ENCODE peak calls at places on chromosomes 4 and X, in seven cellular contexts. B is HCT116, L is OCI-LY7, K is SK-N-SH, U is neural progenitor cell, Q is PC-3, G is hepatocyte. Y is an unnamed sample.
A peak's percentile ranks its signal among the peaks of the same experiment; 100 is the strongest.

GRCh38 chrX:115362334-115363095 is 73.0 kb downstream of the LUZP4 start:
- DNase-seq in L (no peak), G (no peak), U (no peak), Q (no peak), B (no peak), K (no peak), Y (peak; percentile 20)

GRCh38 chr4:48261288-48261687 is 8.3 kb downstream of the TEC start:
- DNase-seq in L (no peak), G (no peak), K (no peak), U (no peak), B (no peak), Q (no peak), Y (no peak)

GRCh38 chrX:121308276-121308805 is 260.9 kb downstream of the GLUD2 start:
- DNase-seq in K (peak; percentile 1), G (peak; percentile 47), U (peak; percentile 56), Q (peak; percentile 51), B (peak; percentile 10), L (peak; percentile 45), Y (peak; percentile 81)

GRCh38 chrX:9681011-9681410 is 84.6 kb downstream of the GPR143 start:
- DNase-seq in U (no peak), G (no peak), Q (no peak), K (no peak), B (no peak), L (no peak), Y (no peak)

GRCh38 chr4:185280608-185281007 is 71.2 kb downstream of the SNX25 start:
- DNase-seq in B (no peak), L (no peak), Q (no peak), G (no peak), K (no peak), U (no peak), Y (no peak)

GRCh38 chr4:112857461-112857860 is 192.0 kb upstream of the ANK2 start:
- DNase-seq in Q (peak; percentile 69), K (no peak), L (no peak), U (no peak), G (peak; percentile 61), B (peak; percentile 48), Y (peak; percentile 94)

GRCh38 chr4:34105311-34105710 is 2139.0 kb downstream of the ARAP2 start:
- DNase-seq in Q (no peak), U (no peak), G (no peak), K (no peak), L (no peak), B (no peak), Y (peak; percentile 13)

GRCh38 chr4:4859799-4860380 is 425 bp downstream of the MSX1 start:
- DNase-seq in B (no peak), G (peak; percentile 28), Q (no peak), L (no peak), U (peak; percentile 43), K (peak; percentile 71), Y (peak; percentile 66)

GRCh38 chr4:37441231-37442061 is 196.9 kb downstream of the NWD2 start:
- DNase-seq in U (no peak), Q (peak; percentile 78), L (no peak), K (no peak), G (peak; percentile 84), B (peak; percentile 84), Y (no peak)

GRCh38 chrX:136170109-136170800 is 22.9 kb downstream of the FHL1 start:
- DNase-seq in K (no peak), G (peak; percentile 16), U (no peak), Q (no peak), B (no peak), L (no peak), Y (peak; percentile 67)

GRCh38 chr4:76738081-76738931 is 159.6 kb downstream of the SOWAHB start:
- DNase-seq in Q (no peak), K (no peak), U (no peak), L (no peak), B (no peak), G (peak; percentile 34), Y (peak; percentile 94)

GRCh38 chr4:155657169-155657568 is 9.5 kb upstream of the GUCY1A1 start:
- DNase-seq in U (no peak), L (no peak), K (no peak), G (no peak), Q (no peak), B (no peak), Y (peak; percentile 14)

GRCh38 chr4:81030617-81031388 is at the start of gene BMP3:
- DNase-seq in U (peak; percentile 74), L (peak; percentile 72), Q (peak; percentile 54), K (no peak), B (no peak), G (peak; percentile 40), Y (peak; percentile 52)

DNA sequence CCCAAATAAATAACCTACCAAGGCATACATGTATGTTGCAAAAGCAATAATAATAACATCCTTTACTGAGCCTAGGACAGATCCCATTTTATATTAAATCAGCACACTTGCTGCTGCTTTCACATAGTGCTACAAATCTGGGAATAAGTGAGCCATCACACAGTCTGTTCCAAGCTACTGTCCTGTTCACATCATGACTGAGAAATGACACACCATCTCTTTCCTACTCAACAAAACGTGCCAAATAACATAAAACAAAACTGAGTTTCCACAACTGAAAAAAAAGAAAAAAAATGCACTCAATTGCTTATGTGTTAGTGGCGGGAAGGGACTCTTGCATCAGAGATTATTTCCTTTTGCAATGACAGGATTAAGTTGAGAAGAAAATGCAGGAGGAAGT is 109.0 kb downstream of the SHROOM4 start:
- DNase-seq in K (no peak), L (no peak), Q (no peak), G (no peak), B (no peak), U (no peak), Y (peak; percentile 58)
- TF ChIP-seq EZH2phosphoT487 in K (no peak), L (no peak), Q (no peak), G (no peak), B (no peak), U (no peak), Y (no peak)

GRCh38 chr4:118833192-118833820 is 2.6 kb downstream of the SEC24D start:
- DNase-seq in G (no peak), K (no peak), Q (peak; percentile 35), B (no peak), L (no peak), U (no peak), Y (no peak)
- H3K4me2 ChIP-seq in G (peak overlapping the region; percentile 75), K (peak overlapping the region; percentile 84), Q (peak overlapping the region; percentile 89), B (no peak overlapping the region), L (peak overlapping the region; percentile 97), U (no peak overlapping the region), Y (peak overlapping the region; percentile 99)

GRCh38 chrX:119189586-119189985 is 46.5 kb upstream of the PGRMC1 start:
- DNase-seq in K (no peak), G (peak; percentile 8), U (no peak), L (no peak), B (no peak), Q (no peak), Y (peak; percentile 76)

GRCh38 chrX:119190251-119190651 is 45.8 kb upstream of the PGRMC1 start:
- DNase-seq in L (no peak), G (no peak), K (no peak), B (no peak), U (no peak), Q (no peak), Y (peak; percentile 37)

GRCh38 chrX:119190736-119191282 is 45.3 kb upstream of the PGRMC1 start:
- DNase-seq in U (no peak), L (no peak), B (no peak), G (peak; percentile 42), Q (no peak), K (no peak), Y (peak; percentile 78)

GRCh38 chrX:119189115-119189514 is 47.0 kb upstream of the PGRMC1 start:
- DNase-seq in G (no peak), U (no peak), B (no peak), K (no peak), L (no peak), Q (peak; percentile 20), Y (no peak)

GRCh38 chrX:119194631-119195030 is 41.5 kb upstream of the PGRMC1 start:
- DNase-seq in L (no peak), U (peak; percentile 2), Q (peak; percentile 32), K (no peak), G (peak; percentile 19), B (no peak), Y (peak; percentile 54)
- TF ChIP-seq EZH2phosphoT487 in L (no peak), U (no peak), Q (no peak), K (no peak), G (no peak), B (no peak), Y (no peak)

GRCh38 chr4:7960790-7961655 is 21.4 kb upstream of the AFAP1 start:
- DNase-seq in K (peak; percentile 26), U (no peak), B (no peak), L (no peak), G (peak; percentile 80), Q (peak; percentile 37), Y (peak; percentile 98)
- H3K4me2 ChIP-seq in K (peak overlapping the region; percentile 57), U (no peak overlapping the region), B (no peak overlapping the region), L (peak overlapping the region; percentile 9), G (peak overlapping the region; percentile 7), Q (no peak overlapping the region), Y (peak overlapping the region; percentile 61)

GRCh38 chr4:12674184-12674583 is 810.0 kb downstream of the RAB28 start:
- DNase-seq in G (no peak), B (no peak), U (no peak), K (no peak), Q (no peak), L (no peak), Y (no peak)

GRCh38 chr4:12679217-12679616 is 804.9 kb downstream of the RAB28 start:
- DNase-seq in L (peak; percentile 2), B (peak; percentile 2), G (no peak), Q (peak; percentile 1), U (no peak), K (peak; percentile 0), Y (peak; percentile 2)
- TF ChIP-seq EZH2phosphoT487 in L (no peak), B (no peak), G (no peak), Q (no peak), U (no peak), K (no peak), Y (no peak)

GRCh38 chr4:142547974-142548373 is 298.1 kb downstream of the INPP4B start:
- DNase-seq in L (no peak), Q (no peak), K (no peak), U (no peak), B (no peak), G (no peak), Y (peak; percentile 80)

GRCh38 chr4:142549248-142549647 is 296.9 kb downstream of the INPP4B start:
- DNase-seq in B (no peak), U (no peak), G (no peak), K (no peak), Q (peak; percentile 68), L (no peak), Y (no peak)

GRCh38 chr4:142550955-142551354 is 295.1 kb downstream of the INPP4B start:
- DNase-seq in Q (peak; percentile 37), B (peak; percentile 12), K (no peak), L (no peak), U (no peak), G (no peak), Y (peak; percentile 18)

GRCh38 chr4:142549726-142550463 is 296.2 kb downstream of the INPP4B start:
- DNase-seq in L (no peak), Q (peak; percentile 96), K (no peak), U (no peak), G (peak; percentile 37), B (peak; percentile 97), Y (peak; percentile 91)

GRCh38 chr4:142548491-142548890 is 297.6 kb downstream of the INPP4B start:
- DNase-seq in L (no peak), B (no peak), Q (peak; percentile 57), U (no peak), G (no peak), K (no peak), Y (peak; percentile 34)
- H3K4me2 ChIP-seq in L (no peak overlapping the region), B (peak overlapping the region; percentile 64), Q (no peak overlapping the region), U (no peak overlapping the region), G (no peak overlapping the region), K (no peak overlapping the region), Y (peak overlapping the region; percentile 4)